ENCODE peak calls at places on chromosome 10, in nine cellular contexts. S is H54; R is NCI-H510A treated with DMSO at 0.1 percent for 48 hours; Q is stimulated activated CD8-positive, alpha-beta memory T cell treated with anti-CD3 and anti-CD28 coated beads, Interleukin-4, amount 100 ng/mL, for 1 hour; Z is GM12892; A is stimulated activated CD4-positive, alpha-beta T cell treated with anti-CD3 and anti-CD28 coated beads, Interleukin-12 subunit alpha, Interleukin-12 subunit beta, amount 100 ng/mL, for 48 hours; K is neural crest cell; T is hepatocyte; B is HT1080. X is an unnamed sample.

GRCh38 chr10:71795248-71795647 is 21.9 kb upstream of the VSIR start:
- DNase-seq in S (peak), R (no peak), Q (no peak), Z (no peak), A (no peak), K (peak), T (peak), B (no peak), X (no peak)

GRCh38 chr10:50604823-50605222 is 18.9 kb downstream of the SGMS1 start:
- DNase-seq in S (no peak), R (no peak), Q (no peak), Z (no peak), A (no peak), K (no peak), T (no peak), B (no peak), X (no peak)

GRCh38 chr10:70561051-70561450 is 41.5 kb downstream of the PRF1 start:
- DNase-seq in S (no peak), R (no peak), Q (no peak), Z (no peak), A (no peak), K (no peak), T (no peak), B (no peak), X (no peak)

GRCh38 chr10:133276100-133276434 is 601 bp downstream of the ADAM8 start:
- DNase-seq in S (no peak), R (no peak), Q (no peak), Z (no peak), A (no peak), K (no peak), T (no peak), B (no peak), X (no peak)

GRCh38 chr10:102152545-102152890 is 329 bp downstream of the NOLC1 start:
- DNase-seq in S (no peak), R (no peak), Q (no peak), Z (no peak), A (peak), K (no peak), T (peak), B (no peak), X (no peak)

GRCh38 chr10:71010730-71011129 is 122.4 kb upstream of the PCBD1 start:
- DNase-seq in S (no peak), R (no peak), Q (no peak), Z (no peak), A (no peak), K (no peak), T (no peak), B (no peak), X (no peak)

GRCh38 chr10:77393411-77393810 is 244.2 kb downstream of the KCNMA1 start:
- DNase-seq in S (no peak), R (no peak), Q (no peak), Z (no peak), A (no peak), K (no peak), T (no peak), B (no peak), X (no peak)

GRCh38 chr10:131662851-131663250 is 238.0 kb upstream of the PPP2R2D start:
- DNase-seq in S (no peak), R (no peak), Q (no peak), Z (no peak), A (no peak), K (no peak), T (no peak), B (no peak), X (no peak)

GRCh38 chr10:23067939-23068775 is 27.2 kb upstream of the MSRB2 start:
- DNase-seq in S (peak), R (peak), Q (peak), Z (peak), A (peak), K (peak), T (peak), B (peak), X (peak)

GRCh38 chr10:86368987-86369386 is 2.4 kb upstream of the GRID1 start:
- DNase-seq in S (no peak), R (no peak), Q (no peak), Z (no peak), A (no peak), K (no peak), T (no peak), B (no peak), X (no peak)

GRCh38 chr10:110834622-110835219 is 37.0 kb upstream of the PDCD4 start:
- DNase-seq in S (no peak), R (peak), Q (no peak), Z (no peak), A (no peak), K (no peak), T (peak), B (peak), X (no peak)

GRCh38 chr10:95963992-95964391 is 56.2 kb downstream of the CC2D2B start:
- DNase-seq in S (no peak), R (no peak), Q (no peak), Z (no peak), A (no peak), K (no peak), T (no peak), B (no peak), X (no peak)

GRCh38 chr10:113426181-113426837 is 126.5 kb upstream of the HABP2 start:
- DNase-seq in S (no peak), R (peak), Q (no peak), Z (no peak), A (no peak), K (no peak), T (no peak), B (no peak), X (no peak)

GRCh38 chr10:116536810-116537209 is 8.9 kb upstream of the PNLIP start:
- DNase-seq in S (no peak), R (no peak), Q (no peak), Z (no peak), A (no peak), K (no peak), T (no peak), B (peak), X (no peak)

GRCh38 chr10:101767966-101768790 is 7.7 kb downstream of the FGF8 start:
- DNase-seq in S (no peak), R (no peak), Q (no peak), Z (no peak), A (no peak), K (no peak), T (no peak), B (no peak), X (no peak)

GRCh38 chr10:8193546-8193945 is 139.1 kb downstream of the GATA3 start:
- DNase-seq in S (no peak), R (no peak), Q (no peak), Z (no peak), A (no peak), K (no peak), T (no peak), B (peak), X (no peak)

GRCh38 chr10:124383496-124383895 is 35.2 kb downstream of the OAT start:
- DNase-seq in S (no peak), R (no peak), Q (no peak), Z (no peak), A (no peak), K (no peak), T (no peak), B (no peak), X (no peak)

GRCh38 chr10:71705582-71705981 is 14.0 kb downstream of the C10orf105 start:
- DNase-seq in S (no peak), R (no peak), Q (no peak), Z (no peak), A (no peak), K (no peak), T (no peak), B (no peak), X (no peak)

GRCh38 chr10:120423350-120424197 is 33.5 kb upstream of the PLPP4 start:
- DNase-seq in S (peak), R (peak), Q (no peak), Z (peak), A (peak), K (peak), T (peak), B (peak), X (peak)

GRCh38 chr10:78992333-78992732 is 76.4 kb upstream of the ZMIZ1 start:
- DNase-seq in S (no peak), R (no peak), Q (no peak), Z (no peak), A (no peak), K (no peak), T (no peak), B (no peak), X (no peak)

GRCh38 chr10:29634764-29635625 is at the start of gene SVIL:
- DNase-seq in S (no peak), R (peak), Q (no peak), Z (no peak), A (no peak), K (no peak), T (peak), B (peak), X (peak)

GRCh38 chr10:131822013-131822693 is 78.7 kb upstream of the PPP2R2D start:
- DNase-seq in S (no peak), R (no peak), Q (no peak), Z (no peak), A (no peak), K (no peak), T (no peak), B (no peak), X (no peak)

GRCh38 chr10:99730026-99730425 is 1.9 kb downstream of the COX15 start:
- DNase-seq in S (no peak), R (no peak), Q (no peak), Z (no peak), A (no peak), K (no peak), T (peak), B (peak), X (no peak)

GRCh38 chr10:102274062-102274461 is 28.7 kb downstream of the GBF1 start:
- DNase-seq in S (no peak), R (no peak), Q (no peak), Z (no peak), A (no peak), K (no peak), T (no peak), B (no peak), X (no peak)

GRCh38 chr10:22831586-22831985 is 96.3 kb upstream of the ARMC3 start:
- DNase-seq in S (no peak), R (no peak), Q (no peak), Z (no peak), A (no peak), K (no peak), T (no peak), B (no peak), X (no peak)

GRCh38 chr10:83432296-83433045 is 706.8 kb upstream of the GHITM start:
- DNase-seq in S (no peak), R (no peak), Q (no peak), Z (no peak), A (no peak), K (no peak), T (peak), B (no peak), X (no peak)

GRCh38 chr10:124648738-124649137 is 95.4 kb downstream of the FAM53B start:
- DNase-seq in S (peak), R (peak), Q (no peak), Z (no peak), A (peak), K (no peak), T (peak), B (peak), X (peak)

GRCh38 chr10:124653311-124653710 is 90.9 kb downstream of the FAM53B start:
- DNase-seq in S (no peak), R (no peak), Q (no peak), Z (no peak), A (no peak), K (no peak), T (no peak), B (no peak), X (no peak)

GRCh38 chr10:117217196-117217761 is 20.0 kb downstream of the KCNK18 start:
- DNase-seq in S (no peak), R (no peak), Q (no peak), Z (no peak), A (peak), K (no peak), T (peak), B (no peak), X (peak)

GRCh38 chr10:77160679-77161078 is 476.9 kb downstream of the KCNMA1 start:
- DNase-seq in S (peak), R (peak), Q (no peak), Z (no peak), A (no peak), K (no peak), T (no peak), B (peak), X (no peak)

GRCh38 chr10:70726909-70727495 is 54.7 kb downstream of the ADAMTS14 start:
- DNase-seq in S (no peak), R (no peak), Q (no peak), Z (no peak), A (no peak), K (no peak), T (no peak), B (no peak), X (peak)

GRCh38 chr10:50224330-50224952 is 26.9 kb downstream of the ASAH2 start:
- DNase-seq in S (peak), R (peak), Q (no peak), Z (no peak), A (peak), K (peak), T (peak), B (peak), X (peak)

GRCh38 chr10:70559861-70560260 is 42.7 kb downstream of the PRF1 start:
- DNase-seq in S (no peak), R (no peak), Q (no peak), Z (no peak), A (no peak), K (no peak), T (no peak), B (no peak), X (no peak)

GRCh38 chr10:119526606-119527592 is 15.6 kb downstream of the RGS10 start:
- DNase-seq in S (no peak), R (no peak), Q (no peak), Z (no peak), A (no peak), K (no peak), T (no peak), B (no peak), X (no peak)

GRCh38 chr10:132938472-132939329 is 3.7 kb downstream of the CFAP46 start:
- DNase-seq in S (no peak), R (no peak), Q (no peak), Z (no peak), A (no peak), K (no peak), T (peak), B (peak), X (no peak)

GRCh38 chr10:12588091-12588850 is 238.9 kb downstream of the CAMK1D start:
- DNase-seq in S (no peak), R (peak), Q (no peak), Z (no peak), A (no peak), K (no peak), T (no peak), B (peak), X (no peak)